ENCODE peak calls at places on chromosomes 3 and 15, in five cellular contexts. V is body of pancreas, F is foreskin keratinocyte, Y is IMR-90, G is Peyer's patch. T is an unnamed sample.

GRCh38 chr3:126025862-126026261 is 56.9 kb downstream of the ROPN1B start:
- DNase-seq in V (no peak), F (no peak), Y (no peak), G (no peak), T (no peak)

GRCh38 chr15:82647045-82647834 is at the start of gene CPEB1:
- DNase-seq in V (peak), F (no peak), Y (peak), G (peak), T (peak)

GRCh38 chr3:66463054-66463631 is 37.7 kb downstream of the LRIG1 start:
- DNase-seq in V (no peak), F (no peak), Y (peak), G (no peak), T (no peak)

GRCh38 chr15:53625260-53625659 is 134.2 kb downstream of the WDR72 start:
- DNase-seq in V (no peak), F (no peak), Y (no peak), G (no peak), T (no peak)

GRCh38 chr3:62433396-62433795 is 60.0 kb upstream of the FEZF2 start:
- DNase-seq in V (no peak), F (no peak), Y (no peak), G (no peak), T (no peak)

GRCh38 chr15:49521802-49522201 is 98.8 kb downstream of the FGF7 start:
- DNase-seq in V (no peak), F (no peak), Y (peak), G (no peak), T (no peak)

GRCh38 chr3:128727059-128727458 is 1.1 kb downstream of the RAB7A start:
- DNase-seq in V (no peak), F (no peak), Y (no peak), G (no peak), T (no peak)

GRCh38 chr3:197463279-197463678 is 92.5 kb downstream of the BDH1 start:
- DNase-seq in V (no peak), F (no peak), Y (peak), G (no peak), T (no peak)

GRCh38 chr3:30795176-30795575 is 99.3 kb downstream of the GADL1 start:
- DNase-seq in V (no peak), F (no peak), Y (peak), G (no peak), T (no peak)

GRCh38 chr3:150775001-150775599 is 12.1 kb upstream of the SIAH2 start:
- DNase-seq in V (no peak), F (no peak), Y (peak), G (no peak), T (no peak)

GRCh38 chr15:35123743-35124142 is 38.6 kb upstream of the NANOGP8 start:
- DNase-seq in V (no peak), F (no peak), Y (no peak), G (no peak), T (no peak)

GRCh38 chr15:55074431-55074830 is 122.3 kb downstream of the RSL24D1 start:
- DNase-seq in V (no peak), F (no peak), Y (no peak), G (no peak), T (no peak)

GRCh38 chr3:86969500-86970189 is 21.3 kb downstream of the VGLL3 start:
- DNase-seq in V (no peak), F (no peak), Y (peak), G (no peak), T (no peak)

GRCh38 chr3:152472606-152472954 is 203.9 kb downstream of the MBNL1 start:
- DNase-seq in V (no peak), F (no peak), Y (no peak), G (no peak), T (no peak)

GRCh38 chr3:14431928-14432834 is 29.8 kb downstream of the SLC6A6 start:
- DNase-seq in V (peak), F (no peak), Y (peak), G (peak), T (peak)

GRCh38 chr15:69554321-69554961 is 101.8 kb downstream of the RPLP1 start:
- DNase-seq in V (no peak), F (no peak), Y (peak), G (peak), T (no peak)

GRCh38 chr3:126914226-126914625 is 68.7 kb upstream of the PLXNA1 start:
- DNase-seq in V (no peak), F (no peak), Y (no peak), G (no peak), T (no peak)

GRCh38 chr3:193872265-193872753 is 263.6 kb upstream of the HES1 start:
- DNase-seq in V (peak), F (peak), Y (peak), G (peak), T (peak)

GRCh38 chr3:126573492-126574117 is 14.9 kb upstream of the C3orf22 start:
- DNase-seq in V (no peak), F (peak), Y (no peak), G (peak), T (no peak)

GRCh38 chr15:86001200-86001599 is 78.5 kb upstream of the AGBL1 start:
- DNase-seq in V (no peak), F (peak), Y (no peak), G (no peak), T (peak)

GRCh38 chr15:27707216-27707710 is 391.9 kb downstream of the OCA2 start:
- DNase-seq in V (no peak), F (no peak), Y (no peak), G (no peak), T (no peak)

GRCh38 chr3:126155819-126156218 is 24.6 kb downstream of the ALDH1L1 start:
- DNase-seq in V (peak), F (no peak), Y (no peak), G (no peak), T (no peak)

DNA sequence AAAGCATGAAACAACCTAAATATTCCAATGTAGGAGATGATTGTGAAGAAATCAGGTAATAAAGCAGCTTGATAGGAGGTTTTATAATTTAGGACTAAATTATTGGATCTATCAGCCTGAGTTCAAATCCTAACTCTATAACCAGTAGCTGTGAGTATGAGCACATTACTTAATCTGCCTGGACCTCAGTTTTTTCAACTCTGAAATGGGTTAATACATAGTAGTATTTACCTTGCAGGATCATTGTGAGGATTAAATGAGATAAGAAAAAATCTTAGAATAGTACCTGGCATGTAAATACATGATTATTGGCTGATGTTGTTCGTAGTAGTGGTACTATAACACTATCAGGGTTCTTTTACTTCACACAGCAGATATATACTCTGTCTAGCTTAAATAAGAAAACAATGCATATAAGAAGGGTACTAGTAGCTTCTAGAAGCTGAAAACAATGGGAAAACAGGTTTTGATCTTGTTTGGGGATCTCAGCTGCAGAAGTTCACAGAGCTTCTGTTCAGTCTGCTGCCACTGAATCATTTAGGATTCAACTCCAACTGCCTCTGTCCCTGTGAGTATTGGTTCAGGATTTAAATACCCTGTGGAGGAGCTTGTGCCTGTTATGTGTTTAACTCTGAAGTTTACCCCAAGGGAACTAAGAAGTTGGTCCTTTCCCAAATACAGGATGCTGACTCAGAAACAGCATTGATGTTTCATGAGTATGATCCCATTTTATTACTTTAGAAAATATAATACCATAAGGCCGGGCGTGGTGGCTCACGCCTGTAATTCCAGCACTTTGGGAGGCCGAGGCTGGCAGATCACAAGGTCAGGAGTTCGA is 34.2 kb downstream of the KAT2B start:
- DNase-seq in V (no peak), F (peak), Y (peak), G (no peak), T (no peak)
- TF ChIP-seq CTCF in V (no peak), F (no peak), Y (no peak), G (no peak), T (no peak)

GRCh38 chr3:53482227-53482626 is 12.2 kb upstream of the CACNA1D start:
- DNase-seq in V (no peak), F (no peak), Y (no peak), G (no peak), T (no peak)

GRCh38 chr3:53485675-53486365 is 8.6 kb upstream of the CACNA1D start:
- DNase-seq in V (no peak), F (no peak), Y (no peak), G (no peak), T (no peak)

GRCh38 chr3:53486961-53487654 is 7.3 kb upstream of the CACNA1D start:
- DNase-seq in V (no peak), F (no peak), Y (no peak), G (no peak), T (no peak)

GRCh38 chr3:53483821-53484220 is 10.6 kb upstream of the CACNA1D start:
- DNase-seq in V (no peak), F (no peak), Y (no peak), G (no peak), T (no peak)

DNA sequence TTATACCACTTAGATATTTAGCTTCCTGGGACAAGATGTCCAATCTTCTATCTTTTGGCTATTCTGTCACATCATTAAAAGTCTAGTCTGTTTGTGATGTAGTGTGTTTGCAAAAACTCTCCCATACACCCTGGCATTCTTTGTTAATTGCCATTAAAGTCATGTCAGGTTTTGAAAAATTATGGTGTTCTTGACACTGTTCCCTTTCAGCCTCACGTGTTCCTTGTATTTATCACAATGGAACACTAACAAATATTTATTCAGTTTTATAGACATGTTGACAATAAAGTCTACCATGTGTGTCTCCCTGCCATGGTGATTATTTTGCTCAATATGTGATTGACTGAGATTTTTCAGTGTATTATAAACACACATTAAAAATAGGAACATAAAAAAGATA is 9.4 kb upstream of the CACNA1D start:
- DNase-seq in V (no peak), F (no peak), Y (no peak), G (no peak), T (no peak)
- H3K27ac ChIP-seq in V (no peak), F (no peak), Y (no peak), G (no peak), T (no peak)

DNA sequence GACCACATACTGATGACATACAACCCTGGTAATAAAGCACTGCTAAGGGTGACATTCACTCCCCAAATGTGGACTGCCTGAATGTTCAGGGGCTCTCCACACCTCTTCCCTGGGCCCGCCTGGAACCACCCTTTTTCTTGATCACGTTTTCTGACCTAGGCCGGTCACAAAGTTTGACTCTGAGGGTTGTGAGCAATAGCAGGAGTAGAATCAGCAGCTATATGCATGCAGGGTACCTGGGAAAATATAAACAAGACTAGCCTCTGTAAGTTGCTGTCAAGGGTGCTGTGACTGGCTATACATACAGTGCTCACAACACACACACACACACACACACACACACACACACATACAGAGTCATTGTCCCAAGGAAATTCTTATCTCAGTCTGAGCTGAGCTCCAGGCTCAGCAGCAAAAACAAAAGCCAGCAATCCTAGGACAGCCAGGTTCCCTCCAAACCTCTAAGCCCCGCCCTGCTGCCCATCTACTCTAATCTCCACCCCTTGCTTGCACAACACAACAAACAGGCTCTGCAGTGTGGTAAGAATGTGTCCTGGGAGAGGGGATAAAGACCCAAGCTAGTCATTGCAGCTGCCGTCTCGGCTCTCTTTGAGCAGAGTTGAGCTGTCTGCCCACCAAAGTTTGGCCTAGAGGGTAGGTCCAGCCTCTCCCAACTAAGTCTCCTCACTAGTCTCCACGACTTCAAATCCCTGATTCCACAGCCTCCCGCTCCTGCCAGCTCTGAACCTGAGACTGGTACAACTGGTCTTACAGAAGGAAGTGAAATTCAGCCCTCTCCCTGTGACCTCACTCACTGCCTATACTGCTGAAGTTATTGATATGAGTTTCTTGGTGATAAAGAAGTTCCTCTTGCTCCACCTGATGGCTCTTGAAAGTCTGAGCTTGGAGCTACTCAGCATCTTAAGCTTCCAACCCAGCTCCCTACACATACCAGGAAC is 2.2 kb downstream of the BMF start:
- DNase-seq in V (peak), F (no peak), Y (peak), G (peak), T (peak)
- TF ChIP-seq CTCF in V (no peak), F (peak), Y (peak), G (peak), T (no peak)

DNA sequence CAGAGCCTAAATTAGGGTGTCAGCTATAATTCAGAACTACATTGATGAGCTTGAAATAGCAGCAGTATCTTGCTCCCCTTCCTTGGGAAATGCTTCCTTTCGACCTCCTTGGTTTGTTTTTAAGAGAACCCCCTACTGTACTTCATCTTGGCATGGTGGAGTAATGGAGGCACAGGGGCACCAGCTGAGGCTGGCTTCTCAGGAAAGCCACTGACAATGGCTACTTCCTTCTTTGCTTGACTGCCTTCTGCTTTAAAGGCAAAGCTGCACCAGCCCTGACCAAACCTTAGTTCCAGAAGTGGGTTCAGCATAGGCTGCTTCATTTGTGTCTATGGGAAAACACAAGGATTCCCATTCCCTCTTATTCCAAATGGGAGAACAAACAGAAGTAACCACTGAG is 1.5 kb upstream of the FBXL22 start:
- DNase-seq in V (no peak), F (no peak), Y (no peak), G (no peak), T (no peak)
- H3K27ac ChIP-seq in V (no peak), F (no peak), Y (no peak), G (peak), T (peak)

T was measured in RWPE1.